ENCODE peak calls at places on chromosomes 11 and 22, in eight cellular contexts. O, I, A, Z, R, K, L and D are unnamed samples. For H3K4me1, the result is how much of the 10 kb centered on the place peaks cover.

GRCh38 chr11:130609121-130610035 is 160.9 kb downstream of the ADAMTS15 start:
- DNase-seq in O (peak), I (peak), A (peak), Z (no peak), R (peak), K (peak), L (peak), D (peak)

GRCh38 chr11:78993800-78994430 is 419.3 kb upstream of the NARS2 start:
- DNase-seq in O (no peak), I (no peak), A (no peak), Z (no peak), R (no peak), K (no peak), L (no peak), D (no peak)

GRCh38 chr11:21933095-21933494 is 259.8 kb upstream of the ANO5 start:
- DNase-seq in O (no peak), I (no peak), A (no peak), Z (no peak), R (peak), K (no peak), L (no peak), D (no peak)

GRCh38 chr11:77311701-77312100 is 10.2 kb upstream of the GDPD4 start:
- DNase-seq in O (no peak), I (no peak), A (no peak), Z (no peak), R (peak), K (no peak), L (no peak), D (no peak)

GRCh38 chr11:132866783-132867545 is 665.3 kb downstream of the OPCML start:
- DNase-seq in O (no peak), I (no peak), A (no peak), Z (peak), R (peak), K (no peak), L (no peak), D (no peak)

GRCh38 chr11:42770444-42771065 is 541.2 kb upstream of the API5 start:
- DNase-seq in O (no peak), I (no peak), A (no peak), Z (peak), R (peak), K (no peak), L (no peak), D (no peak)

GRCh38 chr11:57417056-57417455 is 9.9 kb downstream of the SLC43A3 start:
- DNase-seq in O (peak), I (peak), A (no peak), Z (no peak), R (peak), K (no peak), L (no peak), D (no peak)

GRCh38 chr11:79564288-79564925 is 123.6 kb upstream of the TENM4 start:
- DNase-seq in O (no peak), I (no peak), A (no peak), Z (no peak), R (no peak), K (peak), L (no peak), D (no peak)

GRCh38 chr11:133931449-133932060 is 25.2 kb downstream of the IGSF9B start:
- DNase-seq in O (no peak), I (no peak), A (no peak), Z (no peak), R (no peak), K (no peak), L (no peak), D (no peak)

GRCh38 chr11:86688398-86689179 is 16.2 kb upstream of the ME3 start:
- DNase-seq in O (no peak), I (peak), A (no peak), Z (no peak), R (peak), K (no peak), L (no peak), D (no peak)

GRCh38 chr11:95933594-95933993 is 9.7 kb upstream of the MTMR2 start:
- DNase-seq in O (peak), I (no peak), A (no peak), Z (no peak), R (no peak), K (no peak), L (no peak), D (no peak)

GRCh38 chr11:94740083-94740974 is 27.8 kb upstream of the AMOTL1 start:
- DNase-seq in O (peak), I (peak), A (peak), Z (no peak), R (peak), K (peak), L (no peak), D (peak)

GRCh38 chr22:37557321-37558001 is 2.8 kb upstream of the CDC42EP1 start:
- DNase-seq in O (no peak), I (no peak), A (no peak), Z (no peak), R (no peak), K (no peak), L (no peak), D (no peak)

GRCh38 chr11:61694971-61695706 is 14.9 kb downstream of the DAGLA start:
- DNase-seq in O (peak), I (no peak), A (peak), Z (peak), R (no peak), K (peak), L (no peak), D (peak)

GRCh38 chr11:63516109-63516508 is 10.2 kb downstream of the LGALS12 start:
- DNase-seq in O (peak), I (no peak), A (no peak), Z (no peak), R (no peak), K (no peak), L (no peak), D (no peak)

GRCh38 chr11:62601114-62601363 is 626 bp downstream of the MTA2 start:
- DNase-seq in O (no peak), I (peak), A (peak), Z (no peak), R (peak), K (no peak), L (no peak), D (no peak)

GRCh38 chr11:126158054-126158791 is 53.2 kb downstream of the RPUSD4 start:
- DNase-seq in O (no peak), I (no peak), A (no peak), Z (no peak), R (no peak), K (no peak), L (no peak), D (no peak)

GRCh38 chr11:84214557-84214956 is 928.4 kb upstream of the CCDC90B start:
- DNase-seq in O (no peak), I (no peak), A (no peak), Z (no peak), R (no peak), K (no peak), L (no peak), D (no peak)

GRCh38 chr11:57567210-57567511 is 311 bp downstream of the UBE2L6 start:
- DNase-seq in O (no peak), I (no peak), A (no peak), Z (peak), R (peak), K (no peak), L (no peak), D (no peak)

GRCh38 chr22:44623771-44624510 is 78.1 kb upstream of the PRR5 start:
- DNase-seq in O (no peak), I (no peak), A (no peak), Z (no peak), R (no peak), K (peak), L (no peak), D (no peak)

GRCh38 chr22:49263101-49263500 is 564.6 kb downstream of the BRD1 start:
- DNase-seq in O (no peak), I (peak), A (no peak), Z (no peak), R (no peak), K (no peak), L (no peak), D (no peak)

DNA sequence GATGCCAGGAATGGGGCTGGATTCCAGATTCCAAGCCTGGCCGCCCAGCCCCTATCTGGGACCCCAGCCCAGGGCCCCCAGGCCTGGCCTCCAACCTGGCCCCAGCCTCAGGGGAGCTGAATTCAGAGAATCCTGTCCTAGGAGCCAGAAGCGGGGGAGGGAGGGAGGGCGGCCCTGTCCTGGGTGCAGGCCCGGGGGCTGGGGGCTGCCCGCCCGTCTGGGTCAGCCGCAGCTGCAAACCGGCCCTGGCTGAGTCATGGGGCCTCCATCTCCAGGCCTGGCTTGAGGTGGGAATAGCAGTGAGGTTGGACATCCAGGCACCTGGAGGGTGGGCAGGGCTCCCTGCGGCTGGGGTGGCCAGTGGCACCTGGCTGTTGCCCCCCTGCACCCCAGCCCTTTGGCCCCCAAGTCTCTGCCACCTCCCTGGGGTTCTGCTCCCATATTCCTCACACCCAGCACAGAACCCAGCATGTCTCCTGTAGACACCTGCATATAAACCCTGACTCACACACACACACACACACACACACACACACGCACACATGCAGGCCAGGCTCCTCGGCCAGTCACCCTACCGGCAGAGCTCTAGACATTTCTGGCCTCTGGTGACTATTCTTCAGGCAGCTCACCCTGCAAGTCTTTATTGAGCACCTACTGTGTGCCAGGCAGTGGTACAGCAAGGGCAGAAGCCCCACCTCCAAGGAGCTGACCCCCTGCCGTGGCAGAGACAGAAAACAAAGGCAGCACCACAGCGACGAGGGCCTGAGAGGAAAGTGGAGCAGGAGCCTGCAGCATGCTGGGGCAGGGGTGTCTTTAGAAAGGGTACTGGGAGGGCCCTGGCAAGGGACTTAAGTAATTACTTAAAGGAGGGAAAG is 50.4 kb downstream of the CDKN1C start:
- DNase-seq in O (peak), I (no peak), A (no peak), Z (peak), R (no peak), K (no peak), L (no peak), D (no peak)
- H3K4me1 ChIP-seq in O (under half), I (under half), A (under half), Z (under half), R (under half), K (under half), L (under half), D (under half)

DNA sequence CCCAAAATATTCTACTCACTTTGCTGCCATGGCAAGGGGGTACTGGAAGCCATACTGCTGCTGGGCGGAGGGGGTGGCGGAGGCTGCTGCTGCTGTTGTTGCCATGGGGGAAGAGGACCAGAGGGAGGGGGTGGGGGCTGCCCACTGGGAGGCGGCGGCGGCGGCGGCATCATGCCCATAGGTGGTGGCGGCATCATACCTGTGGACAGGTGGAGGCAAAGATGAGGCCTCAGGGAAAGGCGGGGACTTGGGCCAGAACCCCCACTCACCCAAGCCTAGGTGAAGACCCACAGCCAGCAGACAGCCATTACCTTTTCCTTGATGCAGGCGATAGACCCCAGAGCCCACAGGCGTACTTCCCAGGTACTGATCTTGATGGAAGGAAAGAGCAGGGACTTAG is 7.1 kb upstream of the PYGM start:
- DNase-seq in O (peak), I (peak), A (no peak), Z (no peak), R (no peak), K (no peak), L (no peak), D (no peak)
- H3K4me1 ChIP-seq in O (under half), I (under half), A (half or more), Z (under half), R (under half), K (under half), L (under half), D (under half)

GRCh38 chr22:46737976-46738641 is at the start of gene CERK:
- DNase-seq in O (peak), I (peak), A (peak), Z (no peak), R (peak), K (peak), L (peak), D (peak)
- H3K4me1 ChIP-seq in O (under half), I (under half), A (half or more), Z (under half), R (under half), K (half or more), L (under half), D (half or more)

GRCh38 chr11:67368621-67369020 is 4.8 kb downstream of the CLCF1 start:
- DNase-seq in O (no peak), I (no peak), A (no peak), Z (no peak), R (peak), K (no peak), L (no peak), D (no peak)

GRCh38 chr11:67370351-67371076 is 2.9 kb downstream of the CLCF1 start:
- DNase-seq in O (no peak), I (no peak), A (no peak), Z (no peak), R (peak), K (no peak), L (no peak), D (no peak)

GRCh38 chr11:67367836-67368227 is 5.6 kb downstream of the CLCF1 start:
- DNase-seq in O (no peak), I (no peak), A (no peak), Z (no peak), R (peak), K (no peak), L (no peak), D (no peak)

GRCh38 chr11:67369801-67370284 is 3.6 kb downstream of the CLCF1 start:
- DNase-seq in O (no peak), I (no peak), A (no peak), Z (no peak), R (peak), K (no peak), L (no peak), D (no peak)

DNA sequence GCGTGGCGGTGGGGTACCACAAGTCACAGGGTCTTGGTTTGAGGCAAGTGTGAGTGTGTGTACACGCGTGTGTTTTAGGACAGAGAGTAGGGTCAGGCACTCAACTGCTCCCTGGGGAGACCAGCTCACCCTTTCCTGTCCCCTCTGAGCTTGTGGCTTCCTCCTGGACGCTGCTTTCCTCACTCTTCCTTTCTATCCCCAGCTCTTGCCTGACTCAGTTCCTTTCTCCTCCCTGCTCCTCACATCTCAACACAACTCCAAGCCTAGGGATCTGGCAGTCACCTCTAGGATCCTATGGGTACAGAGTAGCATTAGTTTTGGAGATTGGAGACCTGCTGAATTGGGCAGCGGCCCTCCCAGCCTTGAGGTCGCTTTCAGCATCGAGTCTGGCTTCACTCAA is 4.1 kb downstream of the CLCF1 start:
- DNase-seq in O (no peak), I (no peak), A (no peak), Z (no peak), R (peak), K (no peak), L (no peak), D (no peak)
- H3K4me1 ChIP-seq in O (under half), I (under half), A (half or more), Z (under half), R (half or more), K (half or more), L (under half), D (half or more)

GRCh38 chr11:12770435-12770834 is 96.2 kb downstream of the TEAD1 start:
- DNase-seq in O (no peak), I (no peak), A (no peak), Z (no peak), R (no peak), K (no peak), L (no peak), D (no peak)

GRCh38 chr11:12769834-12770345 is 95.7 kb downstream of the TEAD1 start:
- DNase-seq in O (no peak), I (no peak), A (no peak), Z (peak), R (peak), K (no peak), L (no peak), D (no peak)

GRCh38 chr11:12772324-12772723 is 98.1 kb downstream of the TEAD1 start:
- DNase-seq in O (no peak), I (no peak), A (no peak), Z (no peak), R (no peak), K (no peak), L (no peak), D (no peak)

GRCh38 chr11:12771875-12772274 is 97.7 kb downstream of the TEAD1 start:
- DNase-seq in O (no peak), I (no peak), A (no peak), Z (peak), R (peak), K (no peak), L (no peak), D (no peak)

DNA sequence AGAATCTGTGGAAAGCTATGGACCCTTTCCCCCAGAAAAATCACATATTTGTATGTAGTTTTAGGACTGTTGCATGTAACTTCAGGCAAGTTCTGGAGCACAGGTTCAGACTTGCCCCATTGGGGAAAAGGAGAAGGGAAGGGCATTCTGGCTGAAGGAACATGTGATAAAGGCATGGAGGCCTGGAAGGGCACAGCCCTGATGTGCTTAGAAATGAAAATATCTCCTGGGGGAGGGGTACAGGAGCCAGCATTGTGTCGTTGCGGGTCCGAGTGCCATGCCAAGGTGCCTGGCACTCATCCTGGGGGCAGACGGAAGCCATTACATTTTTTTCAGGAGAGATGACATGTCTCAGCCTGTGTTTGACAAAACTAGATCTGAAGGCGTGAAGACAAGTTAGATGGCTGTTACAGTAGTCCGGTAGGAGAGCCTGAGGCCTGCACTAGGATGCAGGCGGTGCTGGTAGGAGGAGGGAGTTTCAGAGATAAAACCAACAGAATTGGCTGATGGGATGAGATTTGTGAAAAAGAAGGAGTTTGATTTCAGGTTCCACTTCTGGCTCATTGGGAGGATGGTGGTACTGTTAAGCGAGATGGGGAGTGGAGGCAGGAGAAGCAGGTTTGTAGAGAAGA is 96.9 kb downstream of the TEAD1 start:
- DNase-seq in O (no peak), I (no peak), A (no peak), Z (peak), R (no peak), K (no peak), L (no peak), D (no peak)
- H3K4me1 ChIP-seq in O (under half), I (under half), A (half or more), Z (under half), R (half or more), K (under half), L (under half), D (under half)